ENCODE peak calls at places on chromosomes 3 and 15, in nine cellular contexts. Y is effector memory CD8-positive, alpha-beta T cell; C is activated naive CD8-positive, alpha-beta T cell treated with anti-CD3 and anti-CD28 coated beads, Interleukin-2, amount 10 ng/mL, durations not matched to agents 7 days and 5 days; D is activated CD4-positive, alpha-beta T cell treated with anti-CD3 and anti-CD28 coated beads for 36 hours; E is esophagus mucosa; S is activated CD8-positive, alpha-beta memory T cell treated with anti-CD3 and anti-CD28 coated beads, Interleukin-2, amount 10 ng/mL, durations not matched to agents 7 days and 5 days; M is left cardiac atrium; H is Right ventricle myocardium superior; G is SK-N-SH treated with all-trans-retinoic acid at 6 μM for 48 hours. B is an unnamed sample.

GRCh38 chr3:116877968-116878367 is 168.4 kb downstream of the TUSC7 start:
- ATAC-seq in E (no peak), D (no peak), H (no peak), C (no peak), S (no peak), Y (no peak), M (no peak), G (no peak), B (no peak)

GRCh38 chr15:72358532-72359180 is 17.2 kb downstream of the HEXA start:
- ATAC-seq in S (no peak), Y (peak; percentile 87), E (peak; percentile 98), C (no peak), G (peak; percentile 67), H (peak; percentile 77), M (peak; percentile 89), D (no peak), B (peak; percentile 90)

GRCh38 chr15:33292718-33293307 is 18.0 kb upstream of the RYR3 start:
- ATAC-seq in G (peak; percentile 94), H (peak; percentile 82), E (peak; percentile 54), D (no peak), S (no peak), C (no peak), M (peak; percentile 78), Y (no peak), B (peak; percentile 53)

GRCh38 chr3:125960066-125960424 is 8.9 kb upstream of the ROPN1B start:
- ATAC-seq in Y (no peak), S (no peak), G (no peak), C (no peak), H (no peak), M (no peak), E (no peak), D (no peak), B (no peak)

GRCh38 chr3:108088697-108089096 is 2.1 kb downstream of the CD47 start:
- ATAC-seq in S (peak; percentile 37), D (peak; percentile 50), Y (peak; percentile 3), M (no peak), E (no peak), H (no peak), G (no peak), C (peak; percentile 16), B (peak; percentile 64)

GRCh38 chr3:43770426-43771103 is 79.8 kb downstream of the ABHD5 start:
- ATAC-seq in D (peak; percentile 71), C (no peak), Y (peak; percentile 61), E (peak; percentile 53), H (peak; percentile 75), S (peak; percentile 34), M (peak; percentile 88), G (peak; percentile 33), B (peak; percentile 68)

GRCh38 chr3:188497021-188497420 is 343.1 kb downstream of the LPP start:
- ATAC-seq in S (no peak), H (no peak), D (no peak), E (no peak), M (no peak), G (peak; percentile 79), C (no peak), Y (no peak), B (no peak)

GRCh38 chr3:157311633-157312365 is 124.9 kb upstream of the PTX3 start:
- ATAC-seq in D (no peak), M (peak; percentile 63), S (no peak), C (no peak), H (peak; percentile 29), E (no peak), G (peak; percentile 89), Y (no peak), B (no peak)

GRCh38 chr3:13011369-13012227 is 61.6 kb downstream of the IQSEC1 start:
- ATAC-seq in G (no peak), H (peak; percentile 18), S (peak; percentile 70), E (peak; percentile 58), C (peak; percentile 68), Y (peak; percentile 67), M (peak; percentile 4), D (peak; percentile 62), B (peak; percentile 60)

GRCh38 chr3:196127308-196128040 is 45.6 kb upstream of the TFRC start:
- ATAC-seq in Y (peak; percentile 92), M (no peak), S (peak; percentile 84), C (peak; percentile 69), E (peak; percentile 35), G (no peak), H (no peak), D (peak; percentile 51), B (peak; percentile 78)

GRCh38 chr3:188230962-188231361 is 77.0 kb downstream of the LPP start:
- ATAC-seq in M (peak; percentile 91), C (no peak), D (peak; percentile 70), G (peak; percentile 73), E (peak; percentile 73), Y (no peak), S (no peak), H (peak; percentile 86), B (peak; percentile 68)

GRCh38 chr3:57943525-57944312 is 64.5 kb upstream of the FLNB start:
- ATAC-seq in M (peak; percentile 60), G (peak; percentile 53), E (no peak), H (peak; percentile 18), C (no peak), D (no peak), Y (no peak), S (no peak), B (no peak)

B was measured in activated T-helper 17 cell treated with anti-CD3 and anti-CD28 coated beads, Interleukin-2, amount 50 U/mL, for 72 hours.